ENCODE peak calls at places on chromosomes 4 and X, in eight cellular contexts. C is amniotic stem cell; A is activated gamma-delta T cell treated with Interleukin-2 at 50 U/mL for 16 hours; L is activated naive CD4-positive, alpha-beta T cell; S is cardiac fibroblast; Y is RPMI7951; F is H9; X is DMS153. N is an unnamed sample.

GRCh38 chrX:109856974-109857373 is 123.9 kb upstream of the ACSL4 start:
- DNase-seq in C (no peak), A (peak), L (no peak), S (peak), Y (no peak), F (no peak), X (no peak), N (no peak)

GRCh38 chr4:140135529-140136021 is 18.4 kb downstream of the MAML3 start:
- DNase-seq in C (no peak), A (no peak), L (no peak), S (peak), Y (peak), F (no peak), X (peak), N (no peak)

GRCh38 chrX:113629326-113629725 is 788.7 kb upstream of the AMOT start:
- DNase-seq in C (no peak), A (no peak), L (no peak), S (no peak), Y (no peak), F (no peak), X (no peak), N (no peak)

GRCh38 chrX:44060221-44060620 is 87.0 kb upstream of the NDP start:
- DNase-seq in C (no peak), A (no peak), L (no peak), S (no peak), Y (no peak), F (no peak), X (no peak), N (no peak)

GRCh38 chr4:24589448-24589847 is 5.1 kb upstream of the DHX15 start:
- DNase-seq in C (no peak), A (no peak), L (no peak), S (no peak), Y (no peak), F (no peak), X (no peak), N (no peak)

GRCh38 chr4:88018471-88018870 is 11.0 kb downstream of the PKD2 start:
- DNase-seq in C (no peak), A (no peak), L (no peak), S (peak), Y (peak), F (no peak), X (no peak), N (no peak)

GRCh38 chr4:165439981-165440380 is 61.2 kb downstream of the CPE start:
- DNase-seq in C (no peak), A (no peak), L (no peak), S (peak), Y (no peak), F (no peak), X (no peak), N (no peak)

GRCh38 chr4:42048394-42048793 is 58.1 kb downstream of the SLC30A9 start:
- DNase-seq in C (peak), A (no peak), L (no peak), S (peak), Y (peak), F (no peak), X (no peak), N (no peak)

GRCh38 chrX:7047951-7048350 is 99.6 kb upstream of the STS start:
- DNase-seq in C (no peak), A (no peak), L (no peak), S (no peak), Y (no peak), F (no peak), X (no peak), N (no peak)

GRCh38 chr4:120524237-120524636 is 398.3 kb downstream of the PRDM5 start:
- DNase-seq in C (no peak), A (no peak), L (no peak), S (no peak), Y (no peak), F (no peak), X (no peak), N (no peak)

GRCh38 chrX:2696698-2697215 is 5.7 kb downstream of the CD99 start:
- DNase-seq in C (no peak), A (peak), L (no peak), S (peak), Y (peak), F (no peak), X (no peak), N (peak)

GRCh38 chrX:54358424-54359211 is 772 bp upstream of the WNK3 start:
- DNase-seq in C (peak), A (peak), L (peak), S (peak), Y (peak), F (peak), X (peak), N (no peak)

GRCh38 chr4:41119867-41120295 is 94.5 kb downstream of the APBB2 start:
- DNase-seq in C (no peak), A (no peak), L (no peak), S (no peak), Y (no peak), F (no peak), X (no peak), N (no peak)

GRCh38 chrX:40167240-40168182 is 69.8 kb upstream of the BCOR start:
- DNase-seq in C (no peak), A (no peak), L (no peak), S (no peak), Y (no peak), F (peak), X (peak), N (no peak)

GRCh38 chrX:15475021-15475420 is 18.1 kb downstream of the PIR start:
- DNase-seq in C (no peak), A (no peak), L (no peak), S (peak), Y (peak), F (no peak), X (no peak), N (no peak)

GRCh38 chrX:153739754-153740486 is 15.3 kb downstream of the ABCD1 start:
- DNase-seq in C (no peak), A (no peak), L (no peak), S (no peak), Y (no peak), F (no peak), X (no peak), N (no peak)

GRCh38 chr4:80307774-80308465 is 27.6 kb upstream of the CFAP299 start:
- DNase-seq in C (peak), A (no peak), L (no peak), S (peak), Y (peak), F (no peak), X (no peak), N (no peak)

GRCh38 chr4:174523003-174523693 is 860 bp upstream of the HPGD start:
- DNase-seq in C (no peak), A (no peak), L (no peak), S (peak), Y (no peak), F (no peak), X (no peak), N (no peak)

GRCh38 chr4:20639346-20639745 is 60.9 kb upstream of the PACRGL start:
- DNase-seq in C (no peak), A (no peak), L (no peak), S (no peak), Y (no peak), F (no peak), X (peak), N (no peak)

GRCh38 chr4:24876431-24876830 is 36.4 kb downstream of the CCDC149 start:
- DNase-seq in C (no peak), A (no peak), L (no peak), S (no peak), Y (no peak), F (no peak), X (no peak), N (no peak)

GRCh38 chr4:118773082-118773792 is 62.7 kb downstream of the SEC24D start:
- DNase-seq in C (no peak), A (no peak), L (no peak), S (no peak), Y (no peak), F (no peak), X (no peak), N (no peak)

GRCh38 chr4:172786039-172786792 is 382.4 kb upstream of the GALNT7 start:
- DNase-seq in C (no peak), A (no peak), L (no peak), S (peak), Y (no peak), F (no peak), X (no peak), N (peak)

GRCh38 chrX:30893206-30893605 is 4.2 kb upstream of the TAB3 start:
- DNase-seq in C (no peak), A (no peak), L (no peak), S (no peak), Y (no peak), F (no peak), X (no peak), N (no peak)

GRCh38 chrX:114050075-114050796 is 533.6 kb upstream of the HTR2C start:
- DNase-seq in C (no peak), A (no peak), L (no peak), S (no peak), Y (no peak), F (no peak), X (no peak), N (no peak)

GRCh38 chr4:78784255-78784654 is 8.1 kb downstream of the BMP2K start:
- DNase-seq in C (no peak), A (no peak), L (no peak), S (peak), Y (peak), F (no peak), X (no peak), N (no peak)

GRCh38 chr4:152073738-152074137 is 312.9 kb upstream of the GATB start:
- DNase-seq in C (no peak), A (no peak), L (no peak), S (peak), Y (peak), F (no peak), X (no peak), N (no peak)

GRCh38 chrX:43949669-43950068 is 23.5 kb downstream of the NDP start:
- DNase-seq in C (no peak), A (peak), L (no peak), S (peak), Y (no peak), F (peak), X (no peak), N (no peak)

GRCh38 chr4:67922697-67923096 is 38.9 kb upstream of the TMPRSS11D start:
- DNase-seq in C (no peak), A (no peak), L (no peak), S (no peak), Y (peak), F (no peak), X (no peak), N (no peak)

GRCh38 chr4:47933798-47934197 is 19.4 kb upstream of the NFXL1 start:
- DNase-seq in C (peak), A (no peak), L (no peak), S (peak), Y (peak), F (no peak), X (no peak), N (no peak)

N was measured in CD14-positive monocyte.